ENCODE peak calls at places on chromosomes 3 and 15, in seven cellular contexts. One of them, this sample, is unnamed.

GRCh38 chr3:45545476-45545875 is 49.1 kb upstream of the LIMD1 start:
- DNase-seq in lower lobe of right lung: no peak
- DNase-seq in heart left ventricle: no peak
- DNase-seq in tibial artery: no peak
- DNase-seq in HL-60: no peak
- DNase-seq in psoas muscle: peak
- DNase-seq in brain microvascular endothelial cell: peak
- DNase-seq in this sample: no peak

GRCh38 chr3:153379516-153379915 is 217.5 kb downstream of the RAP2B start:
- DNase-seq in lower lobe of right lung: no peak
- DNase-seq in heart left ventricle: no peak
- DNase-seq in tibial artery: no peak
- DNase-seq in HL-60: no peak
- DNase-seq in psoas muscle: no peak
- DNase-seq in brain microvascular endothelial cell: peak
- DNase-seq in this sample: no peak

GRCh38 chr3:194389269-194389668 is 9.8 kb downstream of the GP5 start:
- DNase-seq in lower lobe of right lung: no peak
- DNase-seq in heart left ventricle: no peak
- DNase-seq in tibial artery: peak
- DNase-seq in HL-60: no peak
- DNase-seq in psoas muscle: no peak
- DNase-seq in brain microvascular endothelial cell: no peak
- DNase-seq in this sample: peak

GRCh38 chr3:99972380-99973104 is 141.8 kb downstream of the FILIP1L start:
- DNase-seq in lower lobe of right lung: no peak
- DNase-seq in heart left ventricle: no peak
- DNase-seq in tibial artery: peak
- DNase-seq in HL-60: no peak
- DNase-seq in psoas muscle: peak
- DNase-seq in brain microvascular endothelial cell: no peak
- DNase-seq in this sample: no peak

GRCh38 chr3:87792532-87793321 is 266.1 kb downstream of the CGGBP1 start:
- DNase-seq in lower lobe of right lung: peak
- DNase-seq in heart left ventricle: no peak
- DNase-seq in tibial artery: no peak
- DNase-seq in HL-60: no peak
- DNase-seq in psoas muscle: no peak
- DNase-seq in brain microvascular endothelial cell: peak
- DNase-seq in this sample: no peak

GRCh38 chr15:90994059-90994416 is 297 bp downstream of the PRC1 start:
- DNase-seq in lower lobe of right lung: peak
- DNase-seq in heart left ventricle: peak
- DNase-seq in tibial artery: peak
- DNase-seq in HL-60: no peak
- DNase-seq in psoas muscle: no peak
- DNase-seq in brain microvascular endothelial cell: no peak
- DNase-seq in this sample: no peak

GRCh38 chr15:30991301-30992072 is at the start of gene MTMR10:
- DNase-seq in lower lobe of right lung: peak
- DNase-seq in heart left ventricle: peak
- DNase-seq in tibial artery: peak
- DNase-seq in HL-60: peak
- DNase-seq in psoas muscle: peak
- DNase-seq in brain microvascular endothelial cell: peak
- DNase-seq in this sample: peak

GRCh38 chr3:132006605-132007204 is 28.1 kb downstream of the CPNE4 start:
- DNase-seq in lower lobe of right lung: peak
- DNase-seq in heart left ventricle: no peak
- DNase-seq in tibial artery: no peak
- DNase-seq in HL-60: peak
- DNase-seq in psoas muscle: no peak
- DNase-seq in brain microvascular endothelial cell: peak
- DNase-seq in this sample: no peak

GRCh38 chr3:130935761-130936160 is 41.9 kb downstream of the ATP2C1 start:
- DNase-seq in lower lobe of right lung: no peak
- DNase-seq in heart left ventricle: no peak
- DNase-seq in tibial artery: no peak
- DNase-seq in HL-60: no peak
- DNase-seq in psoas muscle: no peak
- DNase-seq in brain microvascular endothelial cell: no peak
- DNase-seq in this sample: no peak

GRCh38 chr3:179452166-179452544 is 885 bp upstream of the GNB4 start:
- DNase-seq in lower lobe of right lung: no peak
- DNase-seq in heart left ventricle: no peak
- DNase-seq in tibial artery: no peak
- DNase-seq in HL-60: no peak
- DNase-seq in psoas muscle: no peak
- DNase-seq in brain microvascular endothelial cell: peak
- DNase-seq in this sample: no peak

GRCh38 chr15:52745326-52746161 is 44.6 kb downstream of the ONECUT1 start:
- DNase-seq in lower lobe of right lung: no peak
- DNase-seq in heart left ventricle: no peak
- DNase-seq in tibial artery: no peak
- DNase-seq in HL-60: no peak
- DNase-seq in psoas muscle: no peak
- DNase-seq in brain microvascular endothelial cell: no peak
- DNase-seq in this sample: peak

GRCh38 chr15:93829115-93829849 is 402.1 kb upstream of the MCTP2 start:
- DNase-seq in lower lobe of right lung: no peak
- DNase-seq in heart left ventricle: no peak
- DNase-seq in tibial artery: no peak
- DNase-seq in HL-60: peak
- DNase-seq in psoas muscle: no peak
- DNase-seq in brain microvascular endothelial cell: peak
- DNase-seq in this sample: no peak

GRCh38 chr3:72161870-72162617 is 377.1 kb upstream of the PROK2 start:
- DNase-seq in lower lobe of right lung: no peak
- DNase-seq in heart left ventricle: no peak
- DNase-seq in tibial artery: no peak
- DNase-seq in HL-60: no peak
- DNase-seq in psoas muscle: no peak
- DNase-seq in brain microvascular endothelial cell: no peak
- DNase-seq in this sample: no peak

GRCh38 chr3:128280466-128281455 is 127.5 kb downstream of the EEFSEC start:
- DNase-seq in lower lobe of right lung: no peak
- DNase-seq in heart left ventricle: no peak
- DNase-seq in tibial artery: no peak
- DNase-seq in HL-60: no peak
- DNase-seq in psoas muscle: no peak
- DNase-seq in brain microvascular endothelial cell: no peak
- DNase-seq in this sample: peak

GRCh38 chr15:69665641-69666091 is 213.0 kb downstream of the RPLP1 start:
- DNase-seq in lower lobe of right lung: no peak
- DNase-seq in heart left ventricle: no peak
- DNase-seq in tibial artery: no peak
- DNase-seq in HL-60: peak
- DNase-seq in psoas muscle: no peak
- DNase-seq in brain microvascular endothelial cell: no peak
- DNase-seq in this sample: peak

GRCh38 chr3:171862993-171863521 is 19.9 kb downstream of the TMEM212 start:
- DNase-seq in lower lobe of right lung: no peak
- DNase-seq in heart left ventricle: no peak
- DNase-seq in tibial artery: no peak
- DNase-seq in HL-60: no peak
- DNase-seq in psoas muscle: no peak
- DNase-seq in brain microvascular endothelial cell: peak
- DNase-seq in this sample: no peak

GRCh38 chr3:155078959-155079794 is 942 bp upstream of the MME start:
- DNase-seq in lower lobe of right lung: no peak
- DNase-seq in heart left ventricle: no peak
- DNase-seq in tibial artery: no peak
- DNase-seq in HL-60: no peak
- DNase-seq in psoas muscle: no peak
- DNase-seq in brain microvascular endothelial cell: peak
- DNase-seq in this sample: peak
- TF ChIP-seq CTCF in lower lobe of right lung: no peak
- TF ChIP-seq CTCF in heart left ventricle: no peak
- TF ChIP-seq CTCF in tibial artery: no peak
- TF ChIP-seq CTCF in HL-60: no peak
- TF ChIP-seq CTCF in psoas muscle: no peak
- TF ChIP-seq CTCF in brain microvascular endothelial cell: peak
- TF ChIP-seq CTCF in this sample: no peak

GRCh38 chr15:67415186-67415585 is 105.7 kb upstream of the C15orf61 start:
- DNase-seq in lower lobe of right lung: no peak
- DNase-seq in heart left ventricle: no peak
- DNase-seq in tibial artery: no peak
- DNase-seq in HL-60: no peak
- DNase-seq in psoas muscle: no peak
- DNase-seq in brain microvascular endothelial cell: no peak
- DNase-seq in this sample: no peak
- H3K27ac ChIP-seq in lower lobe of right lung: no peak
- H3K27ac ChIP-seq in heart left ventricle: no peak
- H3K27ac ChIP-seq in tibial artery: no peak
- H3K27ac ChIP-seq in HL-60: no peak
- H3K27ac ChIP-seq in psoas muscle: no peak
- H3K27ac ChIP-seq in brain microvascular endothelial cell: no peak
- H3K27ac ChIP-seq in this sample: no peak

DNA sequence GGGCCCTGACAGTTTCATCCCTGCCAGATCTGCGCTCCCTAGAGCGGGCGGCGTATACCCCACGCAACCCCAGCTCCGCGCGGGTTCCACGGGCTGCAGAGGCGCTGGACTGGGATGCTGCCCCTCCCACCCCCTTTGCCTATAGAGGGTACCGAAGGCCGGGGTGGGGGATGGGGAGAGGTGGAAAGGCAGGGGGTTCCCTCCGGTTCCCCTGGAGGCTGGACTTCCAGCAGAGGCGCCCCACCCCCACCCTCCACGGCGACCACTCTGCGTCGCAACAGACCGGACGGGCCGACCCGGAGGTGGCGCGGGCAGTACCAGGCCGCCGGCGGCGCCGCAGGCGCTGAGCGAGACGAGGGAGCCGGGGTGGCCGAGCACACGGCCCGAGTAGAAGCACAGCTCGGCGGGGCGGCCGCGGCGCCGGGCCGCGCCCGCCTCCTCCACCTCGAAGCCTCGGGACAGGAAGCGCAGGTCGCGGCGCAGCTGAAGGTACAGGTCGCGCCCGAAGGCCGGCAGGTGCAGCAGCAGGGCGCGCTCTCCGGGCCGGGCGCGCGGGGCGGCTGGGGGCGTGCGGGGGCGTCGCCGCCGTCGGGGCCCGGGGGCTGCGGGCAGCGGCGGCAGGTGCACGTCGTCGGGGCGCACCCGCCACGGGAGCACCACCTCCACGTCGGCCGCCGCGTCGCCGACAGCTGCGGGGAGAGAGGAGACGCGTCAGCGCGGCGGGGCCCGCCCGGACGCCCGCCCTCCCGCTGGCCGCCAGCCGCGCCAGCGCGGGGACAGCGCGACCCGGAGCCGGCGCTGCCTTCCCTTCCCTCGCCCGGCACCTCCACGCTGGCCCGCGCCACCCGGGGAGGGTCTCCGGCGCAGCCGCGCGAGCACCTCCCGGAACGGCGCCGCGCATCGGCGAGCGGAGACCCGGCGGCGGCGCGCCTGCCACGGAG is 784 bp downstream of the ADAMTS17 start:
- DNase-seq in lower lobe of right lung: no peak
- DNase-seq in heart left ventricle: no peak
- DNase-seq in tibial artery: no peak
- DNase-seq in HL-60: no peak
- DNase-seq in psoas muscle: peak
- DNase-seq in brain microvascular endothelial cell: no peak
- DNase-seq in this sample: no peak
- H3K4me3 ChIP-seq in lower lobe of right lung: peak
- H3K4me3 ChIP-seq in heart left ventricle: peak
- H3K4me3 ChIP-seq in tibial artery: peak
- H3K4me3 ChIP-seq in HL-60: peak
- H3K4me3 ChIP-seq in psoas muscle: peak
- H3K4me3 ChIP-seq in brain microvascular endothelial cell: peak
- H3K4me3 ChIP-seq in this sample: peak

DNA sequence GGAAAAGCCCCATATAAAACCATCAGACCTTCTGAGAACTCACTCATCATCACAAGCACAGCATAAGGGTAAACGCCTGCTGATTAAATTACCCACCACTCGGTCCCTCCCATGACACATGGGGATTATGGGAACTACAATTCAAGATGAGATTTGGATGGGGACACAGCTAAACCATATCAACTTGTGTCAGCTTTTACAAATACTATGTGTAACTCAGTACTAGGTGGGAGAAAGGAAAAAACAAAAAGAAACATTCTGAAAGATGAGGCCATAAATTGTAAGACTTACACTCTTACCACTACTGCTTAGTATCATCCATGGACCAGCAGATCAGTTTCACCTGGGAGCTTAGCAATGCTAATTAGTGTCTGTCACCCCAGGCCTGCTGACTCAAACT is 373.9 kb upstream of the TGFBR2 start:
- DNase-seq in lower lobe of right lung: no peak
- DNase-seq in heart left ventricle: no peak
- DNase-seq in tibial artery: no peak
- DNase-seq in HL-60: no peak
- DNase-seq in psoas muscle: no peak
- DNase-seq in brain microvascular endothelial cell: no peak
- DNase-seq in this sample: no peak
- TF ChIP-seq CTCF in lower lobe of right lung: no peak
- TF ChIP-seq CTCF in heart left ventricle: no peak
- TF ChIP-seq CTCF in tibial artery: no peak
- TF ChIP-seq CTCF in HL-60: no peak
- TF ChIP-seq CTCF in psoas muscle: no peak
- TF ChIP-seq CTCF in brain microvascular endothelial cell: no peak
- TF ChIP-seq CTCF in this sample: no peak

DNA sequence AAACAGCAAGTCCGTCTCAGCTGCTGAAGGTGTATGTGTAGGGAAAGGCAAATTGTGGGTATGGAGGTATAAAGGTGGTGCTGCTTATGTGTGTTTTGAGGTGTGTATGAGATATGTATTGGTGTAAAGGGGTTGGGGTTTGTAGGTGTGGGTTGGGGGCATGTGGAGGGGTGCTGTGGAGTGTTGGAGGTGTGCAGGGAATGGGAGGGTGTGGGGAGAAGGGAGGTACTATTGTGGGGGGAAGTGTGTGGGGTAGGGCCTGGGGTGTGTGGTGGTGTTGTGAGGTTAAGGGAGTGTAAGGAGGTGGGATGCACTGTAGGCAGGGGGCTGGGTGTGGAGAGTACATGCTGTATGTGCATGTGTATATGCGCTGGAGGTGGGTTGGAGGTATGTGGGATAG is 15.7 kb downstream of the CCDC12 start:
- DNase-seq in lower lobe of right lung: no peak
- DNase-seq in heart left ventricle: no peak
- DNase-seq in tibial artery: peak
- DNase-seq in HL-60: no peak
- DNase-seq in psoas muscle: no peak
- DNase-seq in brain microvascular endothelial cell: no peak
- DNase-seq in this sample: no peak
- H3K27ac ChIP-seq in lower lobe of right lung: peak
- H3K27ac ChIP-seq in heart left ventricle: peak
- H3K27ac ChIP-seq in tibial artery: peak
- H3K27ac ChIP-seq in HL-60: peak
- H3K27ac ChIP-seq in psoas muscle: peak
- H3K27ac ChIP-seq in brain microvascular endothelial cell: no peak
- H3K27ac ChIP-seq in this sample: no peak

This sample was measured in coronary artery.